ENCODE peak calls at places on chromosomes 3 and 15, in ten cellular contexts. W, G, X, H, N, D, A, J, C and L are unnamed samples.

GRCh38 chr3:197003461-197004385 is 25.9 kb downstream of the MELTF start:
- DNase-seq in D (no peak), H (peak; percentile 13), J (no peak), C (no peak), G (no peak), N (peak; percentile 50), X (no peak), W (peak; percentile 38), A (peak; percentile 65), L (peak; percentile 44)

GRCh38 chr3:60391292-60391691 is 860.0 kb downstream of the FHIT start:
- DNase-seq in C (no peak), W (no peak), A (no peak), H (no peak), X (no peak), J (no peak), G (no peak), N (no peak), D (no peak), L (no peak)

GRCh38 chr3:31433679-31433992 is 99.1 kb upstream of the STT3B start:
- DNase-seq in J (no peak), W (no peak), G (no peak), X (no peak), C (no peak), D (no peak), A (no peak), N (no peak), H (no peak), L (no peak)

GRCh38 chr15:90001062-90001682 is at the start of gene ZNF710:
- DNase-seq in G (peak; percentile 4), W (peak; percentile 47), D (peak; percentile 78), X (peak; percentile 71), C (peak; percentile 79), J (no peak), A (peak; percentile 78), H (peak; percentile 72), N (peak; percentile 68), L (peak; percentile 67)

GRCh38 chr15:78950906-78951840 is 6.3 kb upstream of the CTSH start:
- DNase-seq in W (no peak), D (peak; percentile 69), J (no peak), N (peak; percentile 45), A (no peak), X (peak; percentile 32), C (no peak), G (no peak), H (peak; percentile 70), L (peak; percentile 46)

GRCh38 chr3:10263549-10264363 is 15.5 kb downstream of the TATDN2 start:
- DNase-seq in G (peak; percentile 54), D (peak; percentile 62), J (peak; percentile 23), A (peak; percentile 48), W (peak; percentile 79), C (no peak), H (peak; percentile 46), X (peak; percentile 46), N (peak; percentile 61), L (peak; percentile 48)

GRCh38 chr3:132255041-132255745 is 62.0 kb upstream of the ACP3 start:
- DNase-seq in J (no peak), H (peak; percentile 85), A (peak; percentile 3), W (no peak), X (no peak), D (peak; percentile 74), G (no peak), N (peak; percentile 78), C (no peak), L (no peak)

GRCh38 chr3:31377045-31377642 is 155.6 kb upstream of the STT3B start:
- DNase-seq in A (no peak), N (peak; percentile 92), G (peak; percentile 12), C (no peak), D (peak; percentile 11), H (peak; percentile 69), J (no peak), W (no peak), X (no peak), L (no peak)

GRCh38 chr15:77160562-77161481 is 89.9 kb upstream of the TSPAN3 start:
- DNase-seq in J (no peak), G (no peak), C (no peak), X (no peak), H (no peak), D (peak; percentile 41), W (no peak), N (no peak), A (no peak), L (no peak)

GRCh38 chr3:176041812-176042211 is 1155.5 kb downstream of the TBL1XR1 start:
- DNase-seq in X (no peak), W (no peak), C (no peak), A (no peak), J (no peak), H (peak; percentile 34), D (peak; percentile 55), N (no peak), G (no peak), L (no peak)

GRCh38 chr3:174329321-174329720 is 529.8 kb upstream of the NAALADL2 start:
- DNase-seq in W (no peak), H (peak; percentile 93), D (peak; percentile 71), C (no peak), J (no peak), G (no peak), A (no peak), X (no peak), N (peak; percentile 50), L (no peak)

GRCh38 chr3:61893840-61894566 is 332.6 kb downstream of the PTPRG start:
- DNase-seq in G (no peak), H (peak; percentile 53), D (no peak), X (no peak), C (no peak), W (no peak), N (no peak), A (no peak), J (no peak), L (no peak)

GRCh38 chr3:63910873-63911272 is 1.3 kb downstream of the SCAANT1 start:
- DNase-seq in J (no peak), N (peak; percentile 61), A (no peak), D (no peak), X (no peak), C (no peak), W (no peak), G (no peak), H (peak; percentile 32), L (peak; percentile 18)

GRCh38 chr3:9102240-9102841 is 139.1 kb upstream of the RAD18 start:
- DNase-seq in C (no peak), G (no peak), W (no peak), X (no peak), D (no peak), H (no peak), A (peak; percentile 92), J (no peak), N (no peak), L (no peak)

GRCh38 chr3:71926242-71926560 is 141.3 kb upstream of the PROK2 start:
- DNase-seq in C (no peak), X (peak; percentile 74), N (peak; percentile 24), A (no peak), W (peak; percentile 13), H (peak; percentile 12), D (peak; percentile 17), J (no peak), G (no peak), L (peak; percentile 38)

GRCh38 chr3:115885621-115886020 is 262.3 kb downstream of the GAP43 start:
- DNase-seq in G (no peak), J (no peak), N (no peak), D (peak; percentile 4), C (no peak), W (no peak), H (peak; percentile 16), X (no peak), A (no peak), L (no peak)

GRCh38 chr3:151307131-151307530 is 9.5 kb downstream of the GPR87 start:
- DNase-seq in J (no peak), X (no peak), C (no peak), W (no peak), D (no peak), G (no peak), H (no peak), N (no peak), A (no peak), L (no peak)

GRCh38 chr3:64441861-64442260 is 216.6 kb upstream of the PRICKLE2 start:
- DNase-seq in J (no peak), D (no peak), N (no peak), X (no peak), H (no peak), A (no peak), G (no peak), W (no peak), C (no peak), L (no peak)

GRCh38 chr15:93460717-93461116 is 371.7 kb upstream of the RGMA start:
- DNase-seq in C (no peak), A (no peak), D (no peak), X (no peak), N (no peak), W (no peak), G (no peak), J (no peak), H (no peak), L (no peak)

GRCh38 chr3:54994026-54994626 is 66.3 kb upstream of the LRTM1 start:
- DNase-seq in J (no peak), G (no peak), X (no peak), C (no peak), W (no peak), N (no peak), H (no peak), D (no peak), A (peak; percentile 76), L (no peak)

GRCh38 chr3:61561374-61562041 is at the start of gene PTPRG:
- DNase-seq in J (no peak), D (peak; percentile 97), A (peak; percentile 97), H (peak; percentile 96), X (peak; percentile 88), C (peak; percentile 70), N (peak; percentile 94), W (peak; percentile 21), G (no peak), L (peak; percentile 60)

GRCh38 chr3:13339833-13340232 is 80.3 kb downstream of the NUP210 start:
- DNase-seq in J (no peak), X (no peak), N (no peak), D (no peak), H (no peak), C (no peak), W (no peak), G (no peak), A (no peak), L (no peak)

GRCh38 chr15:42152921-42153680 is 3.3 kb downstream of the PLA2G4F start:
- DNase-seq in H (no peak), N (no peak), W (no peak), C (no peak), X (no peak), A (no peak), D (no peak), J (no peak), G (no peak), L (no peak)

GRCh38 chr3:377158-377561 is 180.6 kb downstream of the CHL1 start:
- DNase-seq in W (no peak), D (peak; percentile 26), C (no peak), N (peak; percentile 10), A (peak; percentile 10), H (peak; percentile 6), G (no peak), X (peak; percentile 60), J (no peak), L (peak; percentile 14)

GRCh38 chr3:149352556-149352955 is 19.1 kb upstream of the TM4SF18 start:
- DNase-seq in N (peak; percentile 84), G (peak; percentile 1), H (peak; percentile 64), A (no peak), J (no peak), D (peak; percentile 67), C (peak; percentile 41), W (peak; percentile 44), X (peak; percentile 79), L (peak; percentile 69)

GRCh38 chr15:99142562-99142961 is 37.7 kb downstream of the SYNM start:
- DNase-seq in N (no peak), X (no peak), H (no peak), G (no peak), J (no peak), D (no peak), C (no peak), A (no peak), W (no peak), L (no peak)

GRCh38 chr15:73017987-73018386 is 34.3 kb upstream of the NEO1 start:
- DNase-seq in G (no peak), D (peak; percentile 17), W (no peak), J (no peak), H (no peak), X (no peak), N (no peak), C (no peak), A (no peak), L (no peak)

GRCh38 chr3:147699175-147699838 is 290.1 kb downstream of the ZIC1 start:
- DNase-seq in N (peak; percentile 85), J (no peak), W (no peak), C (no peak), D (peak; percentile 22), G (no peak), A (peak; percentile 40), H (peak; percentile 73), X (no peak), L (no peak)